ENCODE peak calls at places on chromosomes 1 and 21, in nine cellular contexts. I is tibial nerve; B is Caco-2; D is psoas muscle; E is IMR-90; P is vagina; S is transverse colon; Y is right lobe of liver; Z is CD8-positive, alpha-beta T cell. K is an unnamed sample. For H3K9me3 and H3K36me3, the result is how much of the 10 kb centered on the place peaks cover.

GRCh38 chr1:222266223-222267215 is 281.4 kb downstream of the HHIPL2 start:
- DNase-seq in E (no peak), B (no peak), I (no peak), D (no peak), S (no peak), Y (no peak), Z (no peak), P (no peak), K (no peak)

GRCh38 chr1:12097321-12097720 is 34.2 kb downstream of the TNFRSF8 start:
- DNase-seq in I (no peak), P (no peak), Z (no peak), B (no peak), Y (no peak), D (no peak), E (peak), S (no peak), K (no peak)

GRCh38 chr21:46055863-46056281 is 42.0 kb upstream of the COL6A2 start:
- DNase-seq in Y (no peak), Z (no peak), P (peak), E (peak), I (no peak), D (peak), S (no peak), B (no peak), K (peak)

GRCh38 chr1:192927496-192927895 is 118.7 kb downstream of the RGS2 start:
- DNase-seq in P (no peak), E (no peak), B (no peak), Y (no peak), D (no peak), Z (no peak), I (no peak), S (no peak), K (no peak)

GRCh38 chr1:59052194-59052593 is 244.7 kb upstream of the FGGY start:
- DNase-seq in Z (no peak), D (no peak), B (peak), P (no peak), S (no peak), E (no peak), Y (peak), I (no peak), K (no peak)

GRCh38 chr1:91555821-91556531 is 55.3 kb downstream of the CDC7 start:
- DNase-seq in E (peak), S (no peak), I (no peak), D (no peak), B (no peak), Y (no peak), P (no peak), Z (peak), K (no peak)

GRCh38 chr1:218991089-218991488 is 182.6 kb upstream of the LYPLAL1 start:
- DNase-seq in I (no peak), Z (no peak), S (no peak), D (no peak), E (no peak), P (no peak), Y (no peak), B (no peak), K (no peak)

GRCh38 chr1:35379317-35380000 is 111.0 kb downstream of the ZMYM4 start:
- DNase-seq in Z (no peak), B (peak), D (no peak), Y (no peak), E (no peak), I (no peak), S (no peak), P (no peak), K (no peak)

GRCh38 chr1:167175901-167176300 is 44.8 kb upstream of the POU2F1 start:
- DNase-seq in E (no peak), Y (no peak), S (no peak), I (no peak), B (no peak), P (no peak), Z (no peak), D (no peak), K (no peak)

GRCh38 chr1:85019989-85020388 is 23.1 kb upstream of the MCOLN2 start:
- DNase-seq in S (no peak), Z (no peak), E (peak), Y (no peak), P (no peak), I (no peak), B (no peak), D (no peak), K (no peak)

GRCh38 chr1:8010080-8010664 is 15.9 kb downstream of the ERRFI1 start:
- DNase-seq in E (no peak), Y (peak), I (no peak), S (no peak), P (no peak), D (no peak), B (no peak), Z (no peak), K (no peak)

GRCh38 chr1:54081306-54082270 is 28.2 kb downstream of the TCEANC2 start:
- DNase-seq in S (peak), E (peak), I (no peak), Y (peak), D (peak), B (peak), P (no peak), Z (peak), K (peak)

GRCh38 chr1:59006932-59007331 is 223.1 kb upstream of the JUN start:
- DNase-seq in P (peak), E (no peak), D (no peak), I (no peak), Z (no peak), Y (no peak), S (no peak), B (no peak), K (no peak)

DNA sequence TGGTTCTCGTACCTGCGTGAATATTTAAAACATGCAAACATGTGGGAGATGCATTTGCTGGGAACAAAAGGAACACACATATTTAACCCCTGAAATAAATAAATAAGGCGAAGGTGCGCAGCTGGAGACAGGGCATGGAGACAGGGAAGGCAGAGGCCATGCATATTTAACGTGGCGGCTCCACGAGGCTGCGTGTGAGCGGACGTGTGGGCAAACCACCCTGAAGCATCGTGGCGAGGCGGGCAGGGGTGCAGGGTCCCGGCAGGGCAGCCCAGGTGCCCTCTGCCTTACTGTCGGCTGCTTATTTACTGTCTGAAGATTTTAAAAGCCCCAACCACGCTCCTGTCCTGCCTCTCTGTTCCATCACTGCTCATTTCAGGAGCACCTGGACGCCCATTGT is 104.0 kb upstream of the ACTRT2 start:
- DNase-seq in B (no peak), Y (no peak), I (no peak), E (no peak), S (no peak), P (no peak), D (no peak), Z (no peak), K (no peak)
- H3K9me3 ChIP-seq in B (under half), Y (under half), I (under half), E (half or more), S (under half), P (under half), D (under half), Z (under half), K (under half)

GRCh38 chr1:38014171-38014570 is 1.6 kb downstream of the UTP11 start:
- DNase-seq in D (no peak), Y (no peak), P (no peak), S (no peak), B (no peak), I (no peak), E (no peak), Z (no peak), K (no peak)
- TF ChIP-seq CTCF in D (no peak), Y (no peak), P (no peak), S (no peak), B (no peak), I (no peak), E (peak), Z (no peak), K (no peak)

GRCh38 chr1:24124980-24125379 is 13.0 kb upstream of the MYOM3 start:
- DNase-seq in Y (no peak), S (no peak), D (no peak), B (no peak), I (no peak), Z (no peak), P (no peak), E (no peak), K (no peak)
- H3K36me3 ChIP-seq in Y (under half), S (under half), D (under half), B (under half), I (under half), Z (under half), P (under half), E (under half), K (under half)

GRCh38 chr1:238961790-238962189 is 424.6 kb upstream of the CHRM3 start:
- DNase-seq in B (no peak), Z (no peak), I (no peak), P (no peak), S (no peak), Y (no peak), D (no peak), E (no peak), K (no peak)
- H3K9me3 ChIP-seq in B (under half), Z (under half), I (under half), P (under half), S (under half), Y (under half), D (under half), E (under half), K (under half)

GRCh38 chr1:216566809-216567208 is 143.6 kb upstream of the USH2A start:
- DNase-seq in Z (no peak), I (no peak), Y (no peak), P (no peak), S (no peak), D (no peak), E (peak), B (peak), K (peak)
- TF ChIP-seq CTCF in Z (no peak), I (no peak), Y (peak), P (no peak), S (no peak), D (no peak), E (peak), B (peak), K (no peak)

DNA sequence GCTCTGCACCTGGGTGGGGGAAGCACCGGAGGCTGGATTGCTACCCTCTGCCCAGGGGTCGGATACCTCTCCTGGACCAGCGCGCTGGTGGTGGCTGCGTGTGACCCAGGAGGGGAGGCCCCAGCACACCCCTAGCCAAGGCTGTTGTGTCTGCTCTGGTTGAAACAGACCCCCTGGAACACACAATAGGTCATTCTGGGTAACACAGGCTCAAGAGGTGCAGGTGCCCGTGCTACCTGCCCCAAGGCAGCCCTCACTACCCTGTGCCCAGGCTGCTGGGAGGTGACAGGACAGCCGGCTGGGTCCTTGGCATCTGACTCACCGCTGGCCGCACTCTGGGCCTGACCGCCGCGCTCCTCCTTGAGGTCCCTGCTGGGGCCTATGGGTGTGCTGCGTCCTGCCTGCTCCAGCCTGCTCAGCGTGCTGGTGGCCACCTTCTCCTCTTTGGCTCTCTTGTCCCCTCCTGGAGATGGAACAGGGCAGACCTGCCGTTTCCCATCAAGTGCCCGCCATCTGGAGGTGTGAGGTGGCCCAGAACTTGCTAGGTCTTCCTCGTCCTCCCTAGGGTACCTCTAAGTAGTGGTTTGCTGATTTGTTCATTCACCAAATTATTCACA is 30.0 kb downstream of the ZBTB17 start:
- DNase-seq in S (no peak), P (peak), E (no peak), Y (no peak), B (no peak), D (no peak), Z (no peak), I (no peak), K (no peak)
- H3K36me3 ChIP-seq in S (under half), P (under half), E (half or more), Y (half or more), B (under half), D (half or more), Z (under half), I (under half), K (under half)

GRCh38 chr1:185520188-185520935 is 203.3 kb upstream of the IVNS1ABP start:
- DNase-seq in B (no peak), Y (no peak), P (no peak), S (no peak), E (no peak), I (no peak), Z (no peak), D (no peak), K (no peak)
- H3K9me3 ChIP-seq in B (under half), Y (under half), P (under half), S (under half), E (under half), I (under half), Z (under half), D (under half), K (under half)

GRCh38 chr1:213123087-213123486 is 72.0 kb downstream of the RPS6KC1 start:
- DNase-seq in E (no peak), I (no peak), B (no peak), S (no peak), Z (no peak), D (no peak), P (no peak), Y (no peak), K (no peak)
- TF ChIP-seq CTCF in E (no peak), I (no peak), B (no peak), S (no peak), Z (no peak), D (no peak), P (no peak), Y (no peak), K (no peak)

GRCh38 chr21:39155578-39155977 is 27.7 kb downstream of the PSMG1 start:
- DNase-seq in Z (no peak), P (no peak), S (no peak), I (no peak), B (no peak), E (no peak), Y (no peak), D (no peak), K (no peak)

GRCh38 chr21:39153842-39154241 is 29.4 kb downstream of the PSMG1 start:
- DNase-seq in S (no peak), Y (no peak), D (no peak), Z (no peak), E (no peak), I (no peak), B (no peak), P (no peak), K (no peak)

GRCh38 chr21:39150316-39150715 is 32.9 kb downstream of the PSMG1 start:
- DNase-seq in B (no peak), Z (no peak), S (no peak), P (no peak), E (no peak), Y (no peak), D (no peak), I (no peak), K (no peak)

GRCh38 chr21:39156024-39156423 is 27.2 kb downstream of the PSMG1 start:
- DNase-seq in Z (no peak), S (no peak), P (no peak), I (no peak), D (no peak), E (peak), Y (no peak), B (no peak), K (no peak)

DNA sequence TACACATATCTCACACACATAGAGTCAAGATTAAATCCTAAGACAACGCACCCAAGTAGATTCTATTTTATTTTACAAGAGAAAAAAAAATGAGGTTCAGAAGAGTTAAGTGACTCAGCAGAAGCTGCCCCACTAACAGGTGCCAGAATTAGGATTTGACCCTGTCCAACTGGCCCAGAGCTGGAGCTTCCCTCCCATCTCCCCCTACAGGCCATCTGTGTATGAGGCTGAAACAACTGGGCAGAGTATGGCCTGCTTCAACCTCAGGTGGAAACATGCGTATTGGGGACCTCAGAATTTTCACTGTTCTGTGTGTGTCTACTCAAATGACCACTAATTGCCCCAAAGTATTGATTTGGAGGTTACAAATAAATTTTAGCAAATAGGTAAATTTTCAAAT is 29.9 kb downstream of the PSMG1 start:
- DNase-seq in E (no peak), Y (no peak), Z (no peak), B (peak), P (no peak), D (no peak), I (no peak), S (no peak), K (no peak)
- H3K36me3 ChIP-seq in E (under half), Y (under half), Z (under half), B (under half), P (under half), D (under half), I (under half), S (under half), K (under half)

GRCh38 chr1:40451238-40451585 is 936 bp downstream of the ZFP69B start:
- DNase-seq in S (no peak), B (no peak), P (no peak), I (no peak), D (no peak), Y (no peak), Z (no peak), E (no peak), K (no peak)

GRCh38 chr1:40449684-40450490 is at the start of gene ZFP69B:
- DNase-seq in E (peak), B (peak), D (peak), Y (peak), I (peak), S (peak), P (no peak), Z (peak), K (peak)

GRCh38 chr1:40450491-40451237 is 388 bp downstream of the ZFP69B start:
- DNase-seq in S (peak), B (no peak), E (peak), Y (peak), D (no peak), Z (no peak), I (no peak), P (no peak), K (peak)

GRCh38 chr1:40454873-40455272 is 4.6 kb downstream of the ZFP69B start:
- DNase-seq in B (no peak), I (no peak), D (no peak), P (no peak), Z (no peak), E (no peak), S (no peak), Y (no peak), K (no peak)
- H3K9me3 ChIP-seq in B (under half), I (under half), D (under half), P (under half), Z (under half), E (under half), S (half or more), Y (under half), K (half or more)

K was measured in mucosa of descending colon.